ENCODE peak calls at places on chromosomes 2 and 18, in eight cellular contexts. One of them, this sample, is unnamed.

GRCh38 chr2:135650721-135651120 is 90.9 kb upstream of the UBXN4 start:
- ATAC-seq in CD8-positive, alpha-beta T cell: no peak
- ATAC-seq in left cardiac atrium: no peak
- ATAC-seq in activated naive CD8-positive, alpha-beta T cell treated with anti-CD3 and anti-CD28 coated beads, Interleukin-2, amount 50 U/mL, for 24 hours: no peak
- ATAC-seq in activated CD8-positive, alpha-beta T cell treated with anti-CD3 and anti-CD28 coated beads for 36 hours: no peak
- ATAC-seq in left ventricle myocardium superior: no peak
- ATAC-seq in WTC11: no peak
- ATAC-seq in right cardiac atrium: no peak
- ATAC-seq in this sample: no peak

GRCh38 chr18:77068890-77069312 is 63.7 kb downstream of the MBP start:
- ATAC-seq in CD8-positive, alpha-beta T cell: no peak
- ATAC-seq in left cardiac atrium: no peak
- ATAC-seq in activated naive CD8-positive, alpha-beta T cell treated with anti-CD3 and anti-CD28 coated beads, Interleukin-2, amount 50 U/mL, for 24 hours: no peak
- ATAC-seq in activated CD8-positive, alpha-beta T cell treated with anti-CD3 and anti-CD28 coated beads for 36 hours: no peak
- ATAC-seq in left ventricle myocardium superior: peak; percentile 10
- ATAC-seq in WTC11: no peak
- ATAC-seq in right cardiac atrium: no peak
- ATAC-seq in this sample: no peak

GRCh38 chr2:213995400-213996105 is 415.3 kb upstream of the VWC2L start:
- ATAC-seq in CD8-positive, alpha-beta T cell: no peak
- ATAC-seq in left cardiac atrium: peak; percentile 74
- ATAC-seq in activated naive CD8-positive, alpha-beta T cell treated with anti-CD3 and anti-CD28 coated beads, Interleukin-2, amount 50 U/mL, for 24 hours: no peak
- ATAC-seq in activated CD8-positive, alpha-beta T cell treated with anti-CD3 and anti-CD28 coated beads for 36 hours: no peak
- ATAC-seq in left ventricle myocardium superior: no peak
- ATAC-seq in WTC11: no peak
- ATAC-seq in right cardiac atrium: no peak
- ATAC-seq in this sample: no peak

GRCh38 chr2:167147254-167147941 is 259.1 kb downstream of the XIRP2 start:
- ATAC-seq in CD8-positive, alpha-beta T cell: no peak
- ATAC-seq in left cardiac atrium: no peak
- ATAC-seq in activated naive CD8-positive, alpha-beta T cell treated with anti-CD3 and anti-CD28 coated beads, Interleukin-2, amount 50 U/mL, for 24 hours: no peak
- ATAC-seq in activated CD8-positive, alpha-beta T cell treated with anti-CD3 and anti-CD28 coated beads for 36 hours: no peak
- ATAC-seq in left ventricle myocardium superior: no peak
- ATAC-seq in WTC11: no peak
- ATAC-seq in right cardiac atrium: no peak
- ATAC-seq in this sample: no peak

GRCh38 chr2:233400341-233400740 is 46.0 kb downstream of the DGKD start:
- ATAC-seq in CD8-positive, alpha-beta T cell: no peak
- ATAC-seq in left cardiac atrium: peak; percentile 20
- ATAC-seq in activated naive CD8-positive, alpha-beta T cell treated with anti-CD3 and anti-CD28 coated beads, Interleukin-2, amount 50 U/mL, for 24 hours: no peak
- ATAC-seq in activated CD8-positive, alpha-beta T cell treated with anti-CD3 and anti-CD28 coated beads for 36 hours: peak; percentile 28
- ATAC-seq in left ventricle myocardium superior: no peak
- ATAC-seq in WTC11: no peak
- ATAC-seq in right cardiac atrium: peak; percentile 44
- ATAC-seq in this sample: no peak

GRCh38 chr18:46169464-46169941 is 65.3 kb downstream of the HAUS1 start:
- ATAC-seq in CD8-positive, alpha-beta T cell: no peak
- ATAC-seq in left cardiac atrium: no peak
- ATAC-seq in activated naive CD8-positive, alpha-beta T cell treated with anti-CD3 and anti-CD28 coated beads, Interleukin-2, amount 50 U/mL, for 24 hours: no peak
- ATAC-seq in activated CD8-positive, alpha-beta T cell treated with anti-CD3 and anti-CD28 coated beads for 36 hours: no peak
- ATAC-seq in left ventricle myocardium superior: no peak
- ATAC-seq in WTC11: no peak
- ATAC-seq in right cardiac atrium: no peak
- ATAC-seq in this sample: no peak

GRCh38 chr2:224142397-224143312 is 103.6 kb upstream of the SERPINE2 start:
- ATAC-seq in CD8-positive, alpha-beta T cell: no peak
- ATAC-seq in left cardiac atrium: peak; percentile 68
- ATAC-seq in activated naive CD8-positive, alpha-beta T cell treated with anti-CD3 and anti-CD28 coated beads, Interleukin-2, amount 50 U/mL, for 24 hours: no peak
- ATAC-seq in activated CD8-positive, alpha-beta T cell treated with anti-CD3 and anti-CD28 coated beads for 36 hours: no peak
- ATAC-seq in left ventricle myocardium superior: no peak
- ATAC-seq in WTC11: no peak
- ATAC-seq in right cardiac atrium: peak; percentile 47
- ATAC-seq in this sample: no peak

GRCh38 chr2:68098398-68098797 is 35.6 kb upstream of the C1D start:
- ATAC-seq in CD8-positive, alpha-beta T cell: no peak
- ATAC-seq in left cardiac atrium: no peak
- ATAC-seq in activated naive CD8-positive, alpha-beta T cell treated with anti-CD3 and anti-CD28 coated beads, Interleukin-2, amount 50 U/mL, for 24 hours: no peak
- ATAC-seq in activated CD8-positive, alpha-beta T cell treated with anti-CD3 and anti-CD28 coated beads for 36 hours: no peak
- ATAC-seq in left ventricle myocardium superior: peak; percentile 30
- ATAC-seq in WTC11: peak; percentile 53
- ATAC-seq in right cardiac atrium: no peak
- ATAC-seq in this sample: no peak

GRCh38 chr18:49859006-49859359 is 45.6 kb upstream of the ACAA2 start:
- ATAC-seq in CD8-positive, alpha-beta T cell: no peak
- ATAC-seq in left cardiac atrium: peak; percentile 19
- ATAC-seq in activated naive CD8-positive, alpha-beta T cell treated with anti-CD3 and anti-CD28 coated beads, Interleukin-2, amount 50 U/mL, for 24 hours: no peak
- ATAC-seq in activated CD8-positive, alpha-beta T cell treated with anti-CD3 and anti-CD28 coated beads for 36 hours: no peak
- ATAC-seq in left ventricle myocardium superior: peak; percentile 26
- ATAC-seq in WTC11: peak; percentile 22
- ATAC-seq in right cardiac atrium: peak; percentile 24
- ATAC-seq in this sample: no peak

GRCh38 chr18:6566338-6566911 is 151.7 kb upstream of the L3MBTL4 start:
- ATAC-seq in CD8-positive, alpha-beta T cell: no peak
- ATAC-seq in left cardiac atrium: no peak
- ATAC-seq in activated naive CD8-positive, alpha-beta T cell treated with anti-CD3 and anti-CD28 coated beads, Interleukin-2, amount 50 U/mL, for 24 hours: no peak
- ATAC-seq in activated CD8-positive, alpha-beta T cell treated with anti-CD3 and anti-CD28 coated beads for 36 hours: no peak
- ATAC-seq in left ventricle myocardium superior: no peak
- ATAC-seq in WTC11: no peak
- ATAC-seq in right cardiac atrium: no peak
- ATAC-seq in this sample: no peak

GRCh38 chr2:241673797-241674725 is 12.6 kb downstream of the DTYMK start:
- ATAC-seq in CD8-positive, alpha-beta T cell: no peak
- ATAC-seq in left cardiac atrium: peak; percentile 11
- ATAC-seq in activated naive CD8-positive, alpha-beta T cell treated with anti-CD3 and anti-CD28 coated beads, Interleukin-2, amount 50 U/mL, for 24 hours: peak; percentile 4
- ATAC-seq in activated CD8-positive, alpha-beta T cell treated with anti-CD3 and anti-CD28 coated beads for 36 hours: no peak
- ATAC-seq in left ventricle myocardium superior: peak; percentile 77
- ATAC-seq in WTC11: peak; percentile 61
- ATAC-seq in right cardiac atrium: no peak
- ATAC-seq in this sample: no peak

GRCh38 chr2:101706819-101707177 is 9.3 kb downstream of the MAP4K4 start:
- ATAC-seq in CD8-positive, alpha-beta T cell: peak; percentile 58
- ATAC-seq in left cardiac atrium: no peak
- ATAC-seq in activated naive CD8-positive, alpha-beta T cell treated with anti-CD3 and anti-CD28 coated beads, Interleukin-2, amount 50 U/mL, for 24 hours: peak; percentile 70
- ATAC-seq in activated CD8-positive, alpha-beta T cell treated with anti-CD3 and anti-CD28 coated beads for 36 hours: peak; percentile 37
- ATAC-seq in left ventricle myocardium superior: no peak
- ATAC-seq in WTC11: no peak
- ATAC-seq in right cardiac atrium: no peak
- ATAC-seq in this sample: peak; percentile 55

GRCh38 chr2:171086352-171087290 is 74.1 kb downstream of the TLK1 start:
- ATAC-seq in CD8-positive, alpha-beta T cell: peak; percentile 72
- ATAC-seq in left cardiac atrium: peak; percentile 75
- ATAC-seq in activated naive CD8-positive, alpha-beta T cell treated with anti-CD3 and anti-CD28 coated beads, Interleukin-2, amount 50 U/mL, for 24 hours: peak; percentile 79
- ATAC-seq in activated CD8-positive, alpha-beta T cell treated with anti-CD3 and anti-CD28 coated beads for 36 hours: peak; percentile 73
- ATAC-seq in left ventricle myocardium superior: peak; percentile 55
- ATAC-seq in WTC11: peak; percentile 91
- ATAC-seq in right cardiac atrium: peak; percentile 79
- ATAC-seq in this sample: peak; percentile 75

GRCh38 chr2:40554665-40555294 is 102.9 kb upstream of the SLC8A1 start:
- ATAC-seq in CD8-positive, alpha-beta T cell: no peak
- ATAC-seq in left cardiac atrium: peak; percentile 90
- ATAC-seq in activated naive CD8-positive, alpha-beta T cell treated with anti-CD3 and anti-CD28 coated beads, Interleukin-2, amount 50 U/mL, for 24 hours: peak; percentile 63
- ATAC-seq in activated CD8-positive, alpha-beta T cell treated with anti-CD3 and anti-CD28 coated beads for 36 hours: peak; percentile 78
- ATAC-seq in left ventricle myocardium superior: peak; percentile 76
- ATAC-seq in WTC11: peak; percentile 98
- ATAC-seq in right cardiac atrium: peak; percentile 86
- ATAC-seq in this sample: peak; percentile 49

GRCh38 chr2:221212105-221212504 is 360.0 kb downstream of the EPHA4 start:
- ATAC-seq in CD8-positive, alpha-beta T cell: no peak
- ATAC-seq in left cardiac atrium: no peak
- ATAC-seq in activated naive CD8-positive, alpha-beta T cell treated with anti-CD3 and anti-CD28 coated beads, Interleukin-2, amount 50 U/mL, for 24 hours: no peak
- ATAC-seq in activated CD8-positive, alpha-beta T cell treated with anti-CD3 and anti-CD28 coated beads for 36 hours: no peak
- ATAC-seq in left ventricle myocardium superior: no peak
- ATAC-seq in WTC11: no peak
- ATAC-seq in right cardiac atrium: no peak
- ATAC-seq in this sample: no peak

This sample was measured in activated T-helper 17 cell treated with anti-CD3 and anti-CD28 coated beads, Interleukin-2, amount 50 U/mL, for 72 hours.